ENCODE peak calls at places on chromosomes 12 and 14, in eight cellular contexts. N is germinal center, J is tibial artery, L is HEK293T, R is HFFc6, Z is cardiac muscle cell, S is RKO, O is left cardiac atrium. T is an unnamed sample.
A peak's percentile ranks its signal among the peaks of the same experiment; 100 is the strongest.

GRCh38 chr12:92464911-92465310 is 237.9 kb upstream of the PLEKHG7 start:
- DNase-seq in J (no peak), Z (no peak), R (no peak), N (no peak), S (no peak), L (no peak), O (no peak), T (no peak)

GRCh38 chr12:65891987-65892481 is 67.8 kb downstream of the HMGA2 start:
- DNase-seq in L (no peak), R (peak; percentile 100), S (peak; percentile 100), O (peak; percentile 75), N (no peak), Z (no peak), J (peak; percentile 89), T (peak; percentile 72)

GRCh38 chr12:16163891-16164290 is 113.6 kb downstream of the SLC15A5 start:
- DNase-seq in J (no peak), O (no peak), Z (no peak), L (no peak), S (no peak), N (no peak), R (no peak), T (no peak)

GRCh38 chr14:52366796-52367315 is 52.7 kb downstream of the PTGER2 start:
- DNase-seq in Z (no peak), N (no peak), J (no peak), S (no peak), O (no peak), L (no peak), R (no peak), T (no peak)

GRCh38 chr14:88987516-88987915 is 163.1 kb downstream of the TTC8 start:
- DNase-seq in Z (no peak), J (no peak), R (no peak), N (no peak), S (no peak), L (no peak), O (no peak), T (no peak)

GRCh38 chr12:13069380-13069779 is 25.2 kb downstream of the FAM234B start:
- DNase-seq in L (no peak), J (no peak), O (no peak), Z (no peak), N (no peak), S (no peak), R (no peak), T (no peak)

GRCh38 chr12:54572881-54573280 is 15.6 kb downstream of the PPP1R1A start:
- DNase-seq in Z (no peak), R (no peak), L (no peak), N (no peak), O (no peak), S (no peak), J (no peak), T (peak; percentile 79)

GRCh38 chr14:68631691-68632590 is 160.9 kb downstream of the ZFP36L1 start:
- DNase-seq in S (no peak), O (no peak), N (no peak), J (no peak), Z (no peak), L (no peak), R (no peak), T (no peak)

GRCh38 chr12:50249464-50250229 is 33.7 kb downstream of the LIMA1 start:
- DNase-seq in R (no peak), Z (no peak), N (no peak), L (no peak), S (no peak), J (no peak), O (no peak), T (peak; percentile 26)

GRCh38 chr14:90522585-90523191 is 125.9 kb downstream of the CALM1 start:
- DNase-seq in N (no peak), L (no peak), S (no peak), R (no peak), J (peak; percentile 59), O (peak; percentile 76), Z (no peak), T (no peak)

GRCh38 chr12:47942327-47943230 is 20.8 kb upstream of the TMEM106C start:
- DNase-seq in J (no peak), N (peak; percentile 56), Z (no peak), L (no peak), O (no peak), S (no peak), R (no peak), T (peak; percentile 71)

T was measured in mesendoderm.